ENCODE peak calls at places on chromosomes 5 and 9, in six cellular contexts. F is upper lobe of right lung; M is nucleus accumbens; U is stimulated activated CD4-positive, alpha-beta T cell treated with anti-CD3 and anti-CD28 coated beads, Interleukin-12 subunit alpha, Interleukin-12 subunit beta, amount 100 ng/mL, for 4 hours; J is mucosa of gallbladder; V is chondrocyte. Z is an unnamed sample.

GRCh38 chr5:43422143-43422542 is 10.0 kb upstream of the CCL28 start:
- DNase-seq in F (no peak), J (peak; percentile 49), U (no peak), M (no peak), V (no peak), Z (no peak)

GRCh38 chr9:105226055-105226454 is 18.4 kb upstream of the SLC44A1 start:
- DNase-seq in U (no peak), M (no peak), V (no peak), J (no peak), F (no peak), Z (no peak)

GRCh38 chr5:42813533-42813932 is 1.8 kb upstream of the SELENOP start:
- DNase-seq in U (no peak), F (no peak), V (no peak), J (no peak), M (peak; percentile 21), Z (no peak)

GRCh38 chr5:94361832-94362754 is 256.3 kb downstream of the KIAA0825 start:
- DNase-seq in M (no peak), U (no peak), V (no peak), J (no peak), F (no peak), Z (no peak)

GRCh38 chr5:111394580-111394979 is 117.8 kb downstream of the STARD4 start:
- DNase-seq in F (no peak), J (no peak), M (no peak), V (no peak), U (no peak), Z (no peak)

GRCh38 chr5:42824347-42824976 is 12.8 kb upstream of the SELENOP start:
- DNase-seq in M (no peak), F (no peak), U (no peak), V (no peak), J (no peak), Z (no peak)

GRCh38 chr9:121676916-121677315 is 25.5 kb downstream of the DAB2IP start:
- DNase-seq in M (no peak), U (no peak), J (no peak), V (no peak), F (no peak), Z (no peak)

GRCh38 chr9:96376926-96377874 is 6.3 kb downstream of the SLC35D2 start:
- DNase-seq in F (peak; percentile 70), U (no peak), V (no peak), J (no peak), M (no peak), Z (no peak)

GRCh38 chr5:90095292-90096060 is 314.1 kb downstream of the CETN3 start:
- DNase-seq in J (no peak), M (no peak), F (no peak), U (no peak), V (no peak), Z (no peak)

GRCh38 chr5:124655943-124656459 is 90.4 kb downstream of the ZNF608 start:
- DNase-seq in V (no peak), M (no peak), F (no peak), U (no peak), J (peak; percentile 49), Z (no peak)

GRCh38 chr5:172438304-172438652 is 16.0 kb downstream of the SH3PXD2B start:
- DNase-seq in M (no peak), U (no peak), V (no peak), F (no peak), J (no peak), Z (no peak)

GRCh38 chr9:126788631-126789349 is 16.1 kb upstream of the ZBTB43 start:
- DNase-seq in V (no peak), U (no peak), F (peak; percentile 13), J (no peak), M (no peak), Z (no peak)

GRCh38 chr9:83701769-83702168 is 6.0 kb downstream of the UBQLN1 start:
- DNase-seq in M (no peak), J (no peak), U (no peak), V (no peak), F (no peak), Z (no peak)

GRCh38 chr5:28249771-28250415 is 1211.5 kb upstream of the CDH9 start:
- DNase-seq in F (no peak), U (no peak), V (no peak), M (no peak), J (no peak), Z (no peak)

Z was measured in GM12892.